ENCODE peak calls at places on chromosome 7, in five cellular contexts. B is WTC11, X is Kasumi-1, F is prostate gland, U is HT1080. Q is an unnamed sample.
A peak's percentile ranks its signal among the peaks of the same experiment; 100 is the strongest.

GRCh38 chr7:46089281-46089680 is 168.2 kb upstream of the IGFBP3 start:
- DNase-seq in F (no peak), U (no peak), B (no peak), X (no peak), Q (no peak)

GRCh38 chr7:51316262-51316665 is 345 bp downstream of the COBL start:
- DNase-seq in F (peak; percentile 32), U (no peak), B (peak; percentile 61), X (no peak), Q (peak; percentile 87)

GRCh38 chr7:157499121-157499834 is 162.5 kb downstream of the DNAJB6 start:
- DNase-seq in F (no peak), X (no peak), B (no peak), U (no peak), Q (no peak)

GRCh38 chr7:87413029-87413428 is 62.5 kb downstream of the ABCB4 start:
- DNase-seq in B (no peak), F (no peak), U (no peak), X (no peak), Q (no peak)

GRCh38 chr7:140345426-140345825 is 52.9 kb downstream of the SLC37A3 start:
- DNase-seq in B (no peak), F (no peak), U (no peak), X (no peak), Q (no peak)

GRCh38 chr7:114790526-114790925 is 131.4 kb upstream of the MDFIC start:
- DNase-seq in F (no peak), B (no peak), U (no peak), X (no peak), Q (no peak)

GRCh38 chr7:105012503-105013282 is 1.3 kb upstream of the KMT2E start:
- DNase-seq in U (peak; percentile 98), X (peak; percentile 95), F (peak; percentile 99), B (peak; percentile 97), Q (peak; percentile 96)

GRCh38 chr7:99393363-99394187 is 14.8 kb downstream of the PDAP1 start:
- DNase-seq in B (peak; percentile 88), X (no peak), F (peak; percentile 31), U (no peak), Q (no peak)

GRCh38 chr7:156559001-156559400 is 81.6 kb upstream of the RNF32 start:
- DNase-seq in X (no peak), B (no peak), U (no peak), F (no peak), Q (no peak)

GRCh38 chr7:73841689-73842247 is 548 bp downstream of the METTL27 start:
- DNase-seq in U (peak; percentile 45), B (peak; percentile 64), X (no peak), F (no peak), Q (no peak)

Q was measured in T47D.